ENCODE peak calls at places on chromosome 3, in five cellular contexts. K is H9, P is trophoblast cell, L is mesendoderm, G is IMR-90. D is an unnamed sample. For H3K4me1, the result is how much of the 10 kb centered on the place peaks cover.

GRCh38 chr3:170357920-170358854 is 672 bp downstream of the SKIL start:
- DNase-seq in K (peak), P (peak), L (peak), G (peak), D (peak)

GRCh38 chr3:48500656-48501055 is 3.3 kb downstream of the SHISA5 start:
- DNase-seq in G (no peak), P (peak), K (no peak), L (no peak), D (no peak)

GRCh38 chr3:13645791-13646637 is 97.1 kb downstream of the FBLN2 start:
- DNase-seq in G (no peak), L (no peak), P (peak), K (no peak), D (no peak)

GRCh38 chr3:174126990-174127758 is 729.6 kb downstream of the NLGN1 start:
- DNase-seq in L (peak), P (peak), G (peak), K (no peak), D (no peak)

GRCh38 chr3:50450135-50450911 is 53.1 kb downstream of the CACNA2D2 start:
- DNase-seq in K (no peak), P (peak), G (peak), L (no peak), D (no peak)

GRCh38 chr3:153768559-153769469 is 352.4 kb upstream of the ARHGEF26 start:
- DNase-seq in P (peak), G (peak), L (peak), K (peak), D (peak)

GRCh38 chr3:188861847-188862740 is 309.7 kb upstream of the TPRG1 start:
- DNase-seq in P (no peak), L (no peak), K (no peak), G (peak), D (no peak)

GRCh38 chr3:50487181-50487580 is 16.3 kb downstream of the CACNA2D2 start:
- DNase-seq in G (no peak), L (no peak), K (no peak), P (no peak), D (no peak)

GRCh38 chr3:56970401-56971002 is 90.0 kb upstream of the SPATA12 start:
- DNase-seq in P (peak), G (peak), K (peak), L (no peak), D (no peak)

GRCh38 chr3:50147016-50147415 is 8.1 kb upstream of the SEMA3F start:
- DNase-seq in G (no peak), K (no peak), P (no peak), L (no peak), D (no peak)

GRCh38 chr3:14331273-14331672 is 71.1 kb upstream of the SLC6A6 start:
- DNase-seq in K (no peak), L (no peak), G (no peak), P (no peak), D (no peak)

GRCh38 chr3:119831941-119832371 is 50.1 kb downstream of the NR1I2 start:
- DNase-seq in K (no peak), P (no peak), L (peak), G (peak), D (no peak)

GRCh38 chr3:160225181-160226025 is at the start of gene C3orf80:
- DNase-seq in P (peak), G (peak), K (peak), L (peak), D (peak)

GRCh38 chr3:128746881-128747280 is 20.9 kb downstream of the RAB7A start:
- DNase-seq in K (no peak), L (no peak), P (no peak), G (no peak), D (no peak)

GRCh38 chr3:55534876-55535275 is 47.8 kb upstream of the WNT5A start:
- DNase-seq in L (no peak), K (no peak), P (peak), G (no peak), D (no peak)

GRCh38 chr3:69784854-69785523 is 45.7 kb downstream of the MITF start:
- DNase-seq in P (peak), K (no peak), G (peak), L (no peak), D (no peak)

GRCh38 chr3:58237238-58237939 is at the start of gene ABHD6:
- DNase-seq in P (peak), G (peak), K (peak), L (peak), D (peak)

GRCh38 chr3:4119119-4119518 is 184.1 kb upstream of the SETMAR start:
- DNase-seq in G (no peak), K (no peak), P (peak), L (peak), D (no peak)

GRCh38 chr3:184186184-184186901 is at the start of gene ABCF3:
- DNase-seq in G (peak), K (no peak), P (peak), L (no peak), D (no peak)

GRCh38 chr3:151305081-151305777 is 11.4 kb downstream of the GPR87 start:
- DNase-seq in P (peak), K (peak), L (peak), G (peak), D (no peak)

GRCh38 chr3:66353530-66353929 is 132.7 kb downstream of the SLC25A26 start:
- DNase-seq in L (peak), G (peak), K (no peak), P (peak), D (no peak)

GRCh38 chr3:177978948-177979347 is 557.3 kb upstream of the KCNMB2 start:
- DNase-seq in L (no peak), P (no peak), G (no peak), K (no peak), D (no peak)
- H2AK5ac ChIP-seq in L (no peak), P (no peak), G (no peak), K (no peak), D (no peak)

DNA sequence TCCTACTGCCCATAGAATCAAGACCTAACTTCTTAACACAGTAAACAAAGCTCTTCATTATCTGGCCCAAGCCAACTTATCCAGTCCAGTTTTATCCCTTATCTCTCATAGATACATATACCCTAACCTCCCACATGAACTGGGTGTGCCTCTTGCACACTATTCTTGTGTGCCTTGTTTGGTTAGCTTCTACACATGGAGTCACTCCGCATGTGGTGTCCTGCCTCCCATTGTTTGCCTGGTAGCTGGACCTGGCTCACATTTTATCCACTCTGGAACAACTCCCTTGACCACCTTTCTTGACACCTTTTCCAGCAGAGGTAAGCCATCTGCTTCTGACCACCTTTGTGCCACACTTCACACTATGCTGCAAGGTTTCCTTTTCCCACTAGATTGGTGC is 15.2 kb downstream of the TIPARP start:
- DNase-seq in L (no peak), G (no peak), K (no peak), P (no peak), D (no peak)
- H3K4me1 ChIP-seq in L (under half), G (under half), K (under half), P (under half), D (under half)

GRCh38 chr3:61331937-61332590 is 80.8 kb upstream of the FHIT start:
- DNase-seq in L (peak), P (no peak), G (no peak), K (peak), D (peak)
- H2AK5ac ChIP-seq in L (no peak), P (no peak), G (no peak), K (no peak), D (no peak)

GRCh38 chr3:155285936-155286335 is 7.5 kb downstream of the STRIT1 start:
- DNase-seq in L (no peak), G (no peak), P (no peak), K (no peak), D (no peak)
- H3K4me1 ChIP-seq in L (under half), G (under half), P (under half), K (under half), D (under half)

DNA sequence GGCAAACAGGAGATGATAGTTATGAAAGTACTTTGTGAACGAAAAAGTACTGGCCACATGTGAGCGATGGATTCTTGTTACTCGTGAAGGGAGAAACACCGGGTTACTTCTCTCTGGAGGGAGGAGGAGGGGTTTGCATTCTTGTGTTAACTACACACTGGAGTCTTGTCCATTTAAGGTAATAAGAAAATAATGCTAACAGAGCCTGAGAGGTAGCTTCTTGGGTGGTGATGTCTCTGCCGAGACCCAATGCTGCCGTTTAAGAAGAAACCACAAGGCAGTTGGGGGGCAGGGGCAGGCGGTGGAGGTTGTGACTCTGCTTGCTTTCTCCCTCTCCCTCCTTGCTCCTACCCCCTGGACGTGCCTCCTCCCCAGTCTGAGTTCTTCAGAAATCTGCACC is 100.9 kb upstream of the ROPN1 start:
- DNase-seq in K (no peak), L (peak), G (peak), P (no peak), D (no peak)
- H2AK5ac ChIP-seq in K (no peak), L (no peak), G (no peak), P (no peak), D (no peak)

GRCh38 chr3:194339836-194340235 is 11.3 kb downstream of the CPN2 start:
- DNase-seq in K (no peak), P (no peak), G (no peak), L (peak), D (no peak)
- H3K4me1 ChIP-seq in K (under half), P (under half), G (under half), L (under half), D (under half)

D was measured in neuronal stem cell.